ENCODE peak calls at places on chromosomes 12 and 14, in nine cellular contexts. One of them, this sample, is unnamed.

GRCh38 chr12:12837025-12837872 is 24.1 kb downstream of the DDX47 start:
- DNase-seq in H7: peak; percentile 78
- DNase-seq in hepatocyte: peak; percentile 83
- DNase-seq in posterior cingulate gyrus: no peak
- DNase-seq in heart left ventricle: no peak
- DNase-seq in AG04450: peak; percentile 44
- DNase-seq in GM04504: peak; percentile 66
- DNase-seq in tibial artery: no peak
- DNase-seq in neural progenitor cell: peak; percentile 57
- DNase-seq in this sample: no peak

GRCh38 chr14:24892730-24893059 is 157.3 kb downstream of the STXBP6 start:
- DNase-seq in H7: no peak
- DNase-seq in hepatocyte: no peak
- DNase-seq in posterior cingulate gyrus: no peak
- DNase-seq in heart left ventricle: no peak
- DNase-seq in AG04450: no peak
- DNase-seq in GM04504: no peak
- DNase-seq in tibial artery: no peak
- DNase-seq in neural progenitor cell: no peak
- DNase-seq in this sample: no peak

GRCh38 chr14:39029789-39030188 is 73.2 kb downstream of the SEC23A start:
- DNase-seq in H7: no peak
- DNase-seq in hepatocyte: no peak
- DNase-seq in posterior cingulate gyrus: no peak
- DNase-seq in heart left ventricle: no peak
- DNase-seq in AG04450: no peak
- DNase-seq in GM04504: no peak
- DNase-seq in tibial artery: no peak
- DNase-seq in neural progenitor cell: no peak
- DNase-seq in this sample: no peak

GRCh38 chr12:100955139-100955538 is 160.6 kb downstream of the ANO4 start:
- DNase-seq in H7: no peak
- DNase-seq in hepatocyte: peak; percentile 44
- DNase-seq in posterior cingulate gyrus: no peak
- DNase-seq in heart left ventricle: no peak
- DNase-seq in AG04450: peak; percentile 21
- DNase-seq in GM04504: no peak
- DNase-seq in tibial artery: no peak
- DNase-seq in neural progenitor cell: no peak
- DNase-seq in this sample: no peak

GRCh38 chr12:107986183-107986582 is 142.9 kb upstream of the WSCD2 start:
- DNase-seq in H7: no peak
- DNase-seq in hepatocyte: no peak
- DNase-seq in posterior cingulate gyrus: no peak
- DNase-seq in heart left ventricle: no peak
- DNase-seq in AG04450: no peak
- DNase-seq in GM04504: no peak
- DNase-seq in tibial artery: no peak
- DNase-seq in neural progenitor cell: no peak
- DNase-seq in this sample: no peak

GRCh38 chr12:1836854-1837411 is 16.6 kb downstream of the LRTM2 start:
- DNase-seq in H7: peak; percentile 82
- DNase-seq in hepatocyte: no peak
- DNase-seq in posterior cingulate gyrus: peak; percentile 79
- DNase-seq in heart left ventricle: no peak
- DNase-seq in AG04450: no peak
- DNase-seq in GM04504: no peak
- DNase-seq in tibial artery: no peak
- DNase-seq in neural progenitor cell: peak; percentile 61
- DNase-seq in this sample: no peak

GRCh38 chr12:7150841-7151240 is 20.7 kb downstream of the CLSTN3 start:
- DNase-seq in H7: peak; percentile 10
- DNase-seq in hepatocyte: no peak
- DNase-seq in posterior cingulate gyrus: no peak
- DNase-seq in heart left ventricle: no peak
- DNase-seq in AG04450: no peak
- DNase-seq in GM04504: no peak
- DNase-seq in tibial artery: no peak
- DNase-seq in neural progenitor cell: no peak
- DNase-seq in this sample: no peak

GRCh38 chr12:102023343-102023930 is 38.4 kb downstream of the WASHC3 start:
- DNase-seq in H7: no peak
- DNase-seq in hepatocyte: peak; percentile 8
- DNase-seq in posterior cingulate gyrus: no peak
- DNase-seq in heart left ventricle: no peak
- DNase-seq in AG04450: peak; percentile 2
- DNase-seq in GM04504: no peak
- DNase-seq in tibial artery: peak; percentile 29
- DNase-seq in neural progenitor cell: no peak
- DNase-seq in this sample: no peak

GRCh38 chr14:100529561-100530031 is 57.6 kb downstream of the BEGAIN start:
- DNase-seq in H7: peak; percentile 41
- DNase-seq in hepatocyte: peak; percentile 2
- DNase-seq in posterior cingulate gyrus: peak; percentile 4
- DNase-seq in heart left ventricle: no peak
- DNase-seq in AG04450: no peak
- DNase-seq in GM04504: no peak
- DNase-seq in tibial artery: no peak
- DNase-seq in neural progenitor cell: no peak
- DNase-seq in this sample: no peak

GRCh38 chr12:75959506-75959905 is 72.1 kb downstream of the PHLDA1 start:
- DNase-seq in H7: no peak
- DNase-seq in hepatocyte: no peak
- DNase-seq in posterior cingulate gyrus: no peak
- DNase-seq in heart left ventricle: no peak
- DNase-seq in AG04450: no peak
- DNase-seq in GM04504: no peak
- DNase-seq in tibial artery: no peak
- DNase-seq in neural progenitor cell: no peak
- DNase-seq in this sample: no peak

GRCh38 chr12:132949936-132950837 is 5.9 kb downstream of the ZNF605 start:
- DNase-seq in H7: no peak
- DNase-seq in hepatocyte: no peak
- DNase-seq in posterior cingulate gyrus: no peak
- DNase-seq in heart left ventricle: no peak
- DNase-seq in AG04450: no peak
- DNase-seq in GM04504: no peak
- DNase-seq in tibial artery: no peak
- DNase-seq in neural progenitor cell: no peak
- DNase-seq in this sample: no peak

GRCh38 chr14:67446371-67447032 is 34.5 kb upstream of the PLEK2 start:
- DNase-seq in H7: no peak
- DNase-seq in hepatocyte: peak; percentile 31
- DNase-seq in posterior cingulate gyrus: no peak
- DNase-seq in heart left ventricle: peak; percentile 39
- DNase-seq in AG04450: no peak
- DNase-seq in GM04504: no peak
- DNase-seq in tibial artery: no peak
- DNase-seq in neural progenitor cell: no peak
- DNase-seq in this sample: no peak

GRCh38 chr12:7645395-7646177 is 20.1 kb downstream of the APOBEC1 start:
- DNase-seq in H7: peak; percentile 64
- DNase-seq in hepatocyte: peak; percentile 56
- DNase-seq in posterior cingulate gyrus: no peak
- DNase-seq in heart left ventricle: no peak
- DNase-seq in AG04450: no peak
- DNase-seq in GM04504: peak; percentile 15
- DNase-seq in tibial artery: peak; percentile 39
- DNase-seq in neural progenitor cell: peak; percentile 59
- DNase-seq in this sample: no peak

GRCh38 chr12:123056053-123056452 is 75.6 kb downstream of the ARL6IP4 start:
- DNase-seq in H7: no peak
- DNase-seq in hepatocyte: no peak
- DNase-seq in posterior cingulate gyrus: no peak
- DNase-seq in heart left ventricle: no peak
- DNase-seq in AG04450: no peak
- DNase-seq in GM04504: no peak
- DNase-seq in tibial artery: no peak
- DNase-seq in neural progenitor cell: no peak
- DNase-seq in this sample: peak; percentile 25

GRCh38 chr12:133130808-133131128 is 341 bp downstream of the ZNF10 start:
- DNase-seq in H7: no peak
- DNase-seq in hepatocyte: peak; percentile 32
- DNase-seq in posterior cingulate gyrus: peak; percentile 43
- DNase-seq in heart left ventricle: peak; percentile 38
- DNase-seq in AG04450: no peak
- DNase-seq in GM04504: no peak
- DNase-seq in tibial artery: peak; percentile 38
- DNase-seq in neural progenitor cell: no peak
- DNase-seq in this sample: peak; percentile 74

GRCh38 chr14:91636604-91637003 is 95.3 kb downstream of the CATSPERB start:
- DNase-seq in H7: no peak
- DNase-seq in hepatocyte: no peak
- DNase-seq in posterior cingulate gyrus: no peak
- DNase-seq in heart left ventricle: no peak
- DNase-seq in AG04450: no peak
- DNase-seq in GM04504: no peak
- DNase-seq in tibial artery: no peak
- DNase-seq in neural progenitor cell: no peak
- DNase-seq in this sample: no peak

GRCh38 chr14:91830777-91831176 is 36.6 kb downstream of the TC2N start:
- DNase-seq in H7: peak; percentile 40
- DNase-seq in hepatocyte: peak; percentile 9
- DNase-seq in posterior cingulate gyrus: no peak
- DNase-seq in heart left ventricle: peak; percentile 27
- DNase-seq in AG04450: no peak
- DNase-seq in GM04504: no peak
- DNase-seq in tibial artery: no peak
- DNase-seq in neural progenitor cell: peak; percentile 45
- DNase-seq in this sample: no peak

GRCh38 chr14:74620497-74620921 is 8.5 kb upstream of the LTBP2 start:
- DNase-seq in H7: no peak
- DNase-seq in hepatocyte: no peak
- DNase-seq in posterior cingulate gyrus: no peak
- DNase-seq in heart left ventricle: no peak
- DNase-seq in AG04450: peak; percentile 61
- DNase-seq in GM04504: peak; percentile 83
- DNase-seq in tibial artery: no peak
- DNase-seq in neural progenitor cell: no peak
- DNase-seq in this sample: no peak

GRCh38 chr12:58487280-58488141 is 432.8 kb downstream of the LRIG3 start:
- DNase-seq in H7: no peak
- DNase-seq in hepatocyte: no peak
- DNase-seq in posterior cingulate gyrus: no peak
- DNase-seq in heart left ventricle: no peak
- DNase-seq in AG04450: no peak
- DNase-seq in GM04504: peak; percentile 63
- DNase-seq in tibial artery: no peak
- DNase-seq in neural progenitor cell: no peak
- DNase-seq in this sample: no peak

GRCh38 chr14:24171422-24172260 is at the start of gene REC8:
- DNase-seq in H7: peak; percentile 100
- DNase-seq in hepatocyte: peak; percentile 95
- DNase-seq in posterior cingulate gyrus: peak; percentile 96
- DNase-seq in heart left ventricle: peak; percentile 65
- DNase-seq in AG04450: no peak
- DNase-seq in GM04504: no peak
- DNase-seq in tibial artery: peak; percentile 72
- DNase-seq in neural progenitor cell: peak; percentile 99
- DNase-seq in this sample: peak; percentile 78

GRCh38 chr14:92686763-92687427 is 61.5 kb downstream of the LGMN start:
- DNase-seq in H7: peak; percentile 99
- DNase-seq in hepatocyte: peak; percentile 86
- DNase-seq in posterior cingulate gyrus: peak; percentile 76
- DNase-seq in heart left ventricle: peak; percentile 77
- DNase-seq in AG04450: peak; percentile 13
- DNase-seq in GM04504: peak; percentile 35
- DNase-seq in tibial artery: peak; percentile 65
- DNase-seq in neural progenitor cell: peak; percentile 92
- DNase-seq in this sample: peak; percentile 91

GRCh38 chr12:78928200-78929074 is 63.9 kb downstream of the SYT1 start:
- DNase-seq in H7: no peak
- DNase-seq in hepatocyte: no peak
- DNase-seq in posterior cingulate gyrus: no peak
- DNase-seq in heart left ventricle: no peak
- DNase-seq in AG04450: peak; percentile 49
- DNase-seq in GM04504: peak; percentile 21
- DNase-seq in tibial artery: no peak
- DNase-seq in neural progenitor cell: no peak
- DNase-seq in this sample: no peak

GRCh38 chr12:6788972-6789905 is at the start of gene CD4:
- DNase-seq in H7: peak; percentile 51
- DNase-seq in hepatocyte: no peak
- DNase-seq in posterior cingulate gyrus: no peak
- DNase-seq in heart left ventricle: peak; percentile 70
- DNase-seq in AG04450: no peak
- DNase-seq in GM04504: no peak
- DNase-seq in tibial artery: peak; percentile 76
- DNase-seq in neural progenitor cell: no peak
- DNase-seq in this sample: peak; percentile 87

GRCh38 chr14:76829650-76830421 is 3.6 kb downstream of the LRRC74A start:
- DNase-seq in H7: peak; percentile 46
- DNase-seq in hepatocyte: no peak
- DNase-seq in posterior cingulate gyrus: peak; percentile 88
- DNase-seq in heart left ventricle: peak; percentile 74
- DNase-seq in AG04450: no peak
- DNase-seq in GM04504: no peak
- DNase-seq in tibial artery: no peak
- DNase-seq in neural progenitor cell: peak; percentile 59
- DNase-seq in this sample: peak; percentile 87

GRCh38 chr14:64715628-64716412 is 11.6 kb downstream of the PLEKHG3 start:
- DNase-seq in H7: peak; percentile 78
- DNase-seq in hepatocyte: no peak
- DNase-seq in posterior cingulate gyrus: peak; percentile 59
- DNase-seq in heart left ventricle: no peak
- DNase-seq in AG04450: no peak
- DNase-seq in GM04504: no peak
- DNase-seq in tibial artery: peak; percentile 18
- DNase-seq in neural progenitor cell: peak; percentile 65
- DNase-seq in this sample: no peak

GRCh38 chr14:60323199-60323891 is 74.3 kb downstream of the PPM1A start:
- DNase-seq in H7: no peak
- DNase-seq in hepatocyte: no peak
- DNase-seq in posterior cingulate gyrus: no peak
- DNase-seq in heart left ventricle: no peak
- DNase-seq in AG04450: no peak
- DNase-seq in GM04504: no peak
- DNase-seq in tibial artery: no peak
- DNase-seq in neural progenitor cell: no peak
- DNase-seq in this sample: no peak

GRCh38 chr14:93832665-93833064 is 44.4 kb upstream of the PRIMA1 start:
- DNase-seq in H7: no peak
- DNase-seq in hepatocyte: peak; percentile 50
- DNase-seq in posterior cingulate gyrus: peak; percentile 12
- DNase-seq in heart left ventricle: peak; percentile 52
- DNase-seq in AG04450: no peak
- DNase-seq in GM04504: no peak
- DNase-seq in tibial artery: no peak
- DNase-seq in neural progenitor cell: no peak
- DNase-seq in this sample: peak; percentile 43

GRCh38 chr14:76777721-76778120 is 16.5 kb downstream of the VASH1 start:
- DNase-seq in H7: peak; percentile 57
- DNase-seq in hepatocyte: no peak
- DNase-seq in posterior cingulate gyrus: no peak
- DNase-seq in heart left ventricle: no peak
- DNase-seq in AG04450: no peak
- DNase-seq in GM04504: no peak
- DNase-seq in tibial artery: no peak
- DNase-seq in neural progenitor cell: no peak
- DNase-seq in this sample: no peak

GRCh38 chr12:74598819-74599218 is 61.2 kb downstream of the ATXN7L3B start:
- DNase-seq in H7: no peak
- DNase-seq in hepatocyte: no peak
- DNase-seq in posterior cingulate gyrus: no peak
- DNase-seq in heart left ventricle: no peak
- DNase-seq in AG04450: no peak
- DNase-seq in GM04504: no peak
- DNase-seq in tibial artery: no peak
- DNase-seq in neural progenitor cell: no peak
- DNase-seq in this sample: no peak

GRCh38 chr12:131430158-131430772 is 280.6 kb upstream of the SFSWAP start:
- DNase-seq in H7: no peak
- DNase-seq in hepatocyte: no peak
- DNase-seq in posterior cingulate gyrus: no peak
- DNase-seq in heart left ventricle: no peak
- DNase-seq in AG04450: no peak
- DNase-seq in GM04504: no peak
- DNase-seq in tibial artery: no peak
- DNase-seq in neural progenitor cell: no peak
- DNase-seq in this sample: no peak

GRCh38 chr14:52949711-52950409 is 990 bp downstream of the FERMT2 start:
- DNase-seq in H7: peak; percentile 60
- DNase-seq in hepatocyte: peak; percentile 48
- DNase-seq in posterior cingulate gyrus: no peak
- DNase-seq in heart left ventricle: peak; percentile 28
- DNase-seq in AG04450: no peak
- DNase-seq in GM04504: no peak
- DNase-seq in tibial artery: peak; percentile 45
- DNase-seq in neural progenitor cell: peak; percentile 22
- DNase-seq in this sample: no peak

This sample was measured in Right ventricle myocardium inferior.